ENCODE peak calls at places on chromosomes 11 and 22, in nine cellular contexts. J is ascending aorta, Y is GM20000, L is GM12865, H is lung, A is WTC11, B is psoas muscle, S is cardiac fibroblast, I is cardiac muscle cell. W is an unnamed sample.

GRCh38 chr11:83608571-83608970 is 322.4 kb upstream of the CCDC90B start:
- DNase-seq in J (no peak), Y (no peak), L (no peak), H (no peak), A (no peak), B (no peak), S (no peak), I (no peak), W (no peak)

GRCh38 chr22:29353286-29353685 is 35.1 kb downstream of the AP1B1 start:
- DNase-seq in J (no peak), Y (no peak), L (no peak), H (no peak), A (no peak), B (no peak), S (no peak), I (no peak), W (no peak)

GRCh38 chr11:71197096-71197495 is 55.3 kb downstream of the SHANK2 start:
- DNase-seq in J (no peak), Y (no peak), L (no peak), H (no peak), A (no peak), B (no peak), S (no peak), I (no peak), W (no peak)

GRCh38 chr11:3158131-3158591 is 6.9 kb downstream of the OSBPL5 start:
- DNase-seq in J (no peak), Y (no peak), L (no peak), H (no peak), A (no peak), B (peak), S (no peak), I (no peak), W (no peak)

GRCh38 chr22:36928826-36929535 is 15.6 kb downstream of the CSF2RB start:
- DNase-seq in J (no peak), Y (no peak), L (no peak), H (no peak), A (no peak), B (no peak), S (no peak), I (no peak), W (no peak)

GRCh38 chr11:84089072-84090057 is 803.2 kb upstream of the CCDC90B start:
- DNase-seq in J (no peak), Y (no peak), L (no peak), H (no peak), A (no peak), B (no peak), S (no peak), I (peak), W (no peak)

GRCh38 chr11:69910519-69911309 is 91.5 kb upstream of the FGF3 start:
- DNase-seq in J (no peak), Y (no peak), L (no peak), H (no peak), A (peak), B (no peak), S (no peak), I (no peak), W (no peak)

GRCh38 chr11:101860694-101861371 is 54.0 kb upstream of the CEP126 start:
- DNase-seq in J (peak), Y (peak), L (peak), H (peak), A (peak), B (no peak), S (peak), I (peak), W (no peak)

GRCh38 chr11:95419915-95420314 is 188.9 kb upstream of the SESN3 start:
- DNase-seq in J (no peak), Y (no peak), L (no peak), H (no peak), A (no peak), B (no peak), S (peak), I (peak), W (no peak)

GRCh38 chr22:26847816-26848215 is 190.4 kb downstream of the MIAT start:
- DNase-seq in J (no peak), Y (no peak), L (no peak), H (no peak), A (no peak), B (no peak), S (no peak), I (no peak), W (no peak)

GRCh38 chr11:61888043-61888442 is 3.3 kb downstream of the FADS3 start:
- DNase-seq in J (peak), Y (no peak), L (no peak), H (peak), A (no peak), B (peak), S (peak), I (peak), W (no peak)

GRCh38 chr11:28615542-28615941 is 507.4 kb downstream of the METTL15 start:
- DNase-seq in J (no peak), Y (no peak), L (no peak), H (no peak), A (no peak), B (no peak), S (peak), I (no peak), W (no peak)

GRCh38 chr11:8090756-8091155 is 9.7 kb downstream of the TUB start:
- DNase-seq in J (peak), Y (peak), L (peak), H (no peak), A (peak), B (no peak), S (peak), I (peak), W (no peak)

GRCh38 chr22:17116931-17117330 is 4.2 kb downstream of the TMEM121B start:
- DNase-seq in J (no peak), Y (no peak), L (no peak), H (no peak), A (no peak), B (no peak), S (no peak), I (no peak), W (no peak)

GRCh38 chr11:10476342-10476741 is 21.3 kb downstream of the AMPD3 start:
- DNase-seq in J (no peak), Y (no peak), L (no peak), H (no peak), A (no peak), B (no peak), S (no peak), I (no peak), W (no peak)

GRCh38 chr11:17504330-17505107 is 27.9 kb upstream of the ABCC8 start:
- DNase-seq in J (peak), Y (peak), L (peak), H (peak), A (peak), B (peak), S (peak), I (peak), W (peak)

GRCh38 chr22:19719055-19719482 is 4.3 kb upstream of the GP1BB start:
- DNase-seq in J (no peak), Y (peak), L (no peak), H (no peak), A (no peak), B (no peak), S (no peak), I (peak), W (no peak)

GRCh38 chr11:73189315-73189714 is 28.8 kb upstream of the P2RY2 start:
- DNase-seq in J (peak), Y (peak), L (peak), H (no peak), A (no peak), B (no peak), S (no peak), I (no peak), W (no peak)

GRCh38 chr11:120326845-120327281 is 1.8 kb downstream of the TLCD5 start:
- DNase-seq in J (no peak), Y (no peak), L (no peak), H (no peak), A (no peak), B (no peak), S (peak), I (peak), W (no peak)

GRCh38 chr11:119975561-119976152 is 162.3 kb downstream of the TRIM29 start:
- DNase-seq in J (no peak), Y (no peak), L (no peak), H (no peak), A (peak), B (no peak), S (no peak), I (no peak), W (no peak)

GRCh38 chr11:45412033-45412432 is 125.9 kb upstream of the SYT13 start:
- DNase-seq in J (peak), Y (no peak), L (no peak), H (no peak), A (no peak), B (no peak), S (no peak), I (peak), W (no peak)

GRCh38 chr22:17990942-17991341 is 33.4 kb downstream of the MICAL3 start:
- DNase-seq in J (no peak), Y (no peak), L (no peak), H (no peak), A (no peak), B (no peak), S (no peak), I (no peak), W (no peak)

GRCh38 chr11:57469268-57469667 is 8.9 kb downstream of the RTN4RL2 start:
- DNase-seq in J (no peak), Y (no peak), L (no peak), H (no peak), A (no peak), B (no peak), S (no peak), I (no peak), W (no peak)

GRCh38 chr11:17544181-17544622 is at the start of gene USH1C:
- DNase-seq in J (no peak), Y (no peak), L (no peak), H (no peak), A (peak), B (peak), S (no peak), I (no peak), W (no peak)

GRCh38 chr11:47215366-47215925 is 672 bp downstream of the DDB2 start:
- DNase-seq in J (no peak), Y (no peak), L (peak), H (no peak), A (no peak), B (no peak), S (no peak), I (no peak), W (no peak)

GRCh38 chr22:40329021-40329456 is 17.3 kb upstream of the ADSL start:
- DNase-seq in J (no peak), Y (no peak), L (no peak), H (no peak), A (no peak), B (no peak), S (no peak), I (no peak), W (no peak)

GRCh38 chr11:105045897-105046296 is 762 bp upstream of the CARD16 start:
- DNase-seq in J (no peak), Y (no peak), L (no peak), H (no peak), A (no peak), B (peak), S (peak), I (no peak), W (no peak)

GRCh38 chr22:49192180-49192856 is 635.4 kb downstream of the BRD1 start:
- DNase-seq in J (no peak), Y (no peak), L (no peak), H (no peak), A (no peak), B (no peak), S (no peak), I (no peak), W (no peak)

GRCh38 chr11:77126861-77127673 is 979 bp upstream of the MYO7A start:
- DNase-seq in J (no peak), Y (peak), L (peak), H (no peak), A (peak), B (peak), S (peak), I (peak), W (no peak)
- TF ChIP-seq CTCF in J (peak), Y (peak), L (peak), H (peak), A (peak), B (peak), S (peak), I (peak), W (peak)

GRCh38 chr22:42615092-42615859 is 593 bp upstream of the POLDIP3 start:
- DNase-seq in J (peak), Y (peak), L (peak), H (peak), A (peak), B (peak), S (peak), I (peak), W (peak)
- TF ChIP-seq CTCF in J (no peak), Y (no peak), L (no peak), H (no peak), A (no peak), B (no peak), S (no peak), I (no peak), W (no peak)

GRCh38 chr11:30128269-30128932 is 102.4 kb upstream of the FSHB start:
- DNase-seq in J (no peak), Y (peak), L (peak), H (no peak), A (no peak), B (no peak), S (peak), I (peak), W (no peak)
- TF ChIP-seq CTCF in J (no peak), Y (peak), L (peak), H (no peak), A (peak), B (peak), S (peak), I (peak), W (no peak)

GRCh38 chr22:32205974-32206773 is 1.3 kb upstream of the RFPL2 start:
- DNase-seq in J (no peak), Y (no peak), L (no peak), H (no peak), A (peak), B (no peak), S (no peak), I (no peak), W (no peak)

GRCh38 chr22:32208681-32209080 is 3.8 kb upstream of the RFPL2 start:
- DNase-seq in J (no peak), Y (no peak), L (no peak), H (no peak), A (no peak), B (no peak), S (no peak), I (no peak), W (no peak)

GRCh38 chr22:32207971-32208480 is 3.2 kb upstream of the RFPL2 start:
- DNase-seq in J (no peak), Y (no peak), L (no peak), H (no peak), A (no peak), B (no peak), S (no peak), I (no peak), W (no peak)

GRCh38 chr22:32204856-32205722 is at the start of gene RFPL2:
- DNase-seq in J (no peak), Y (no peak), L (no peak), H (no peak), A (peak), B (peak), S (peak), I (peak), W (no peak)

DNA sequence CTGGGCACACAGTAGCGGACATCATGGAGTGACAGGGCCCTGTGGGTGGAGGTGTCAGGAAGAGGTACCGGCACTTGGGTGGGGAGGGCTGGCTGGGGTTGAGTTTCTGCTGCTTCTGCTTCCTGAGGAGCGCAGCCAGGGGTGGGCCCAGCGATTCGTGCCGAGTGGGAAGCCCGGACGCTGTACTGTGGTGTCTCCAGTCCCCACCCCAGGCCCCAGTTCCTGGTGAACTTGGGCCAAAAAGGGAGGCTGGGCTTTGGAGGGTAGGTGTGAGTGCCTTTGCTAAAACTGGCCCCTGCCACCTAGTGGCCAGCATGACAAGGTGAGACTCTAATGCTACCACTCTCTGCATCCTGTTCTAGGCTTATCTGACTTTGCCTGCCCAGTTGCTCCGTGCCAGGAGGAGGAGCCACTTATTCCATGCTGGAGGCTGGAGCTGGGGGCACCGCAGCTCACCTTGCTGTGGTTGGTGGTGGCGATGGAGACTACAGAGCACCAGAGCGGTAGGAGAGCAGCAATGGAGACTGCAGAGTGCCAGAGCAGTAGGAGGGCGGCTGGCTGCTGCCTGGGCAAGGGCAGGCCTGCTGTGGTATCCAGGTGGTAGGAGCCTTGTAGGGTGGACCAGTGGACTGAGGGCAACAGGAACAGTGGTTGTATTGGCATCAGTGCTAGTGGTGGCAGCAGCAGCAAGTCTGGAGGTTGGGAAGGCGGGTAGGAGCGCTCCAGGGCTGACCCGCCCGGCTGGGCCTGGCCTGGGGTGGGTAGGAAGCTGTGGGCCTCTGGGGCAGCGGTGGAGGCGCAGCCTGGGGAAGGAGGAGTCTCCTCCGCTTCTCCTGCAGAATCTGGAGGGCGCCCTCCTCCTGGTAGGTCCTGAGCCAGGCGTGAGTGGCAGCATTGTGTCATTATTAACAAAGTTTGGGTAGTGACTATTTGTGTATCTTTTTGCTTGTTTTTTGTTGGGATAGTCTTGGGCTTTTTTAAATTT is 2.2 kb upstream of the RFPL2 start:
- DNase-seq in J (no peak), Y (no peak), L (peak), H (no peak), A (peak), B (no peak), S (peak), I (peak), W (no peak)
- TF ChIP-seq CTCF in J (no peak), Y (peak), L (peak), H (peak), A (no peak), B (peak), S (peak), I (peak), W (no peak)

DNA sequence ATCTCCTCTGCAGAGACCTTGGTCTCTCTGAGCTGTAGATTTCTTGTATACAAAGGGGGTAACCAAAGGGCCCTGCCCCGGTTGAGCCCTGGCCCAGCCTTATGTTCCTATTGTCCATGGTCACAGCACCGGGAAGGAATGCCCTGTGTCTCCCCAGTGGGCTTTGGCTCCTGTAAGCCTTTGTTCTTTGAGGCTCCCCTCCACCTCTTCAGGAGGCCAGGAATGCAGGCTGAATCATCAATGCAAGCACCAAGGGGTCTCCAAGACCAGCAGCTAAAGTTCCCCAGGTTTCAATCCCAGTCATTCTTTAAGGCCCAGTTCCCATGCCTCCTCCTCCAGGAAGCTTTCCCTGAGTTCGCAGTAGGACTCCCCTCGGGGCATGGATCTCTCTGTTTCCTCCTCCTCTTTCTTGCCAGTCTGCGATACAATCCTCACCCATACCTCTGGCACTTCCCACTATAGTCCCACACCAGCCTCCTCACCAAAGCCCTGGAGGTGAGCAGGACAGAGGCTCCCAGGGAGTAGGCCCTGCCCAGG is 29.2 kb upstream of the KLHL35 start:
- DNase-seq in J (no peak), Y (no peak), L (no peak), H (no peak), A (peak), B (no peak), S (no peak), I (no peak), W (no peak)
- TF ChIP-seq CTCF in J (no peak), Y (no peak), L (no peak), H (no peak), A (no peak), B (no peak), S (no peak), I (no peak), W (no peak)

GRCh38 chr22:25228822-25229221 is 9.4 kb downstream of the CRYBB2 start:
- DNase-seq in J (no peak), Y (no peak), L (no peak), H (no peak), A (no peak), B (no peak), S (no peak), I (no peak), W (no peak)
- TF ChIP-seq CTCF in J (no peak), Y (no peak), L (no peak), H (no peak), A (no peak), B (no peak), S (no peak), I (no peak), W (no peak)

DNA sequence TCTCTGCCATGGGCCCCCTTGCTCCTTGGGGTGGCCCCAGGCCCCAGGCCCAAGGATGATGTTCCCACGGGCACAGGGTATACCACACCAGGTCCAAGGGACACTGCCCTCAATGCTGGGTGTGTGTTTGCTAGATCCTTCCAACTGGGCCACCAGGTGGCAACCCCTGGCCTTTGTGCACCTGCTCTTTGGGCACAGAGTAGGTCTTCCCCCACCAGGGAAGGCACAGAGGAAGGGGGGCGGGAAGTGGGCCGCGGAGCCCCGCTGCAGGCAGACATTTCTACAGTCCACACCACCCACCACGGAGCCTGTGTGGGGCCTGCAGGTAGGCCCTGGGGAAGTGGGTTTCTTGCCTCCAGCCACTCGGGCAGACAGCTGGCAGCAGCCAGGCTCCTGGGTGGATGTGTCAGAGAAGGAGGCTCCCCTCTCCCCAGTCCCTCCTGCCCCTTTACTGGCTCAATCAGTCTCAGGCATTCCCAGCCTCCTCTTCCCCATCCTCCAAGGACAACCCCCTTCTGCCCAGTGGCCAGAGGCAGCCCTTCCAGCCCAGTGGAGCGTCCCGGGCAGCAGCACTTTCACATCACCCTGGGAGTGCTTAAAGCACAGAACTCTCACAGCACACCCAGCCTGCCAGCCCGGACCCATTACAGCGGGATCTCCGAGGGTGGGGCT is 21.6 kb downstream of the MAFF start:
- DNase-seq in J (no peak), Y (no peak), L (no peak), H (no peak), A (no peak), B (no peak), S (no peak), I (no peak), W (no peak)
- TF ChIP-seq CTCF in J (no peak), Y (no peak), L (no peak), H (no peak), A (no peak), B (no peak), S (no peak), I (no peak), W (no peak)

GRCh38 chr11:89498845-89499448 is 7.8 kb upstream of the NOX4 start:
- DNase-seq in J (no peak), Y (no peak), L (peak), H (no peak), A (peak), B (no peak), S (no peak), I (no peak), W (no peak)
- TF ChIP-seq CTCF in J (no peak), Y (no peak), L (peak), H (no peak), A (peak), B (no peak), S (peak), I (peak), W (no peak)

DNA sequence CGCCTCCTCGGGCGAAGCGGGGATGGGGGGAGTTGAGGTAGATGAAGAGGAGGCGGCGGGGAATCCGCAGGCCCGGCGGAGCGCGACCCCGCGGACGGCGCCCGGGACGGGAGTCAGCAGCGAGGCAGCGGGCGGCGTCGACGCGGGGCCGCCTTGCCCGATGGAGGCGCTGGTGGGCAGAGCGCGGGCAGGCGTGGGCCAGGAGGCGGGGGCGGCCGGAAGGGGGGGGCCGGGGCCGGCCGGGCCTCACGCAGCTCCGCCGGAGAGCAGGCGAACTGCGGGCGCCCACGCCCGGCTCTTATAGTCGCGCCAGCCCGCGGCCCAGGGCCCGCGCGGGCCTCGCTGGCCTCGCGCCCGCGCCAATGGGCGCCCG is at the start of gene IGF2:
- DNase-seq in J (no peak), Y (peak), L (no peak), H (no peak), A (peak), B (peak), S (no peak), I (no peak), W (no peak)
- TF ChIP-seq CTCF in J (no peak), Y (no peak), L (no peak), H (no peak), A (no peak), B (no peak), S (no peak), I (no peak), W (no peak)